ENCODE peak calls at places on chromosome 11, in seven cellular contexts. U, W, C, N, P, E and L are unnamed samples.

GRCh38 chr11:47468598-47469214 is 19.8 kb upstream of the RAPSN start:
- DNase-seq in U (no peak), W (no peak), C (peak; percentile 35), N (no peak), P (no peak), E (no peak), L (no peak)

GRCh38 chr11:101686514-101686913 is 102.7 kb upstream of the TRPC6 start:
- DNase-seq in U (no peak), W (no peak), C (peak; percentile 14), N (no peak), P (no peak), E (no peak), L (no peak)

GRCh38 chr11:13966486-13966885 is 4.0 kb downstream of the SPON1 start:
- DNase-seq in U (no peak), W (no peak), C (no peak), N (no peak), P (no peak), E (no peak), L (no peak)

GRCh38 chr11:45133871-45134270 is 12.6 kb upstream of the PRDM11 start:
- DNase-seq in U (no peak), W (no peak), C (no peak), N (no peak), P (no peak), E (no peak), L (no peak)

GRCh38 chr11:92376146-92376599 is 151.6 kb downstream of the FAT3 start:
- DNase-seq in U (peak; percentile 41), W (no peak), C (peak; percentile 22), N (no peak), P (no peak), E (no peak), L (no peak)

GRCh38 chr11:46886211-46886610 is 32.1 kb downstream of the LRP4 start:
- DNase-seq in U (no peak), W (no peak), C (no peak), N (no peak), P (no peak), E (no peak), L (no peak)

GRCh38 chr11:86910592-86910991 is 44.6 kb downstream of the FZD4 start:
- DNase-seq in U (no peak), W (no peak), C (peak; percentile 44), N (no peak), P (no peak), E (no peak), L (no peak)

GRCh38 chr11:70721006-70721405 is 322.7 kb downstream of the CTTN start:
- DNase-seq in U (no peak), W (no peak), C (no peak), N (no peak), P (no peak), E (no peak), L (no peak)

GRCh38 chr11:8266246-8267241 is 2.9 kb upstream of the LMO1 start:
- DNase-seq in U (no peak), W (no peak), C (no peak), N (no peak), P (no peak), E (peak; percentile 61), L (no peak)

GRCh38 chr11:11592146-11592684 is 29.6 kb downstream of the GALNT18 start:
- DNase-seq in U (no peak), W (no peak), C (no peak), N (no peak), P (no peak), E (no peak), L (no peak)

GRCh38 chr11:123560001-123560400 is 94.4 kb downstream of the SCN3B start:
- DNase-seq in U (peak; percentile 91), W (no peak), C (peak; percentile 93), N (peak; percentile 80), P (no peak), E (no peak), L (peak; percentile 62)

GRCh38 chr11:33377852-33378385 is 120.7 kb downstream of the HIPK3 start:
- DNase-seq in U (no peak), W (no peak), C (peak; percentile 35), N (no peak), P (no peak), E (no peak), L (no peak)

GRCh38 chr11:118002541-118003019 is 16.4 kb downstream of the IL10RA start:
- DNase-seq in U (no peak), W (no peak), C (no peak), N (no peak), P (peak; percentile 9), E (no peak), L (peak; percentile 75)

GRCh38 chr11:118565062-118565461 is 669 bp downstream of the IFT46 start:
- DNase-seq in U (peak; percentile 64), W (no peak), C (peak; percentile 78), N (no peak), P (no peak), E (no peak), L (peak; percentile 54)

GRCh38 chr11:1803246-1803645 is 31.5 kb upstream of the SYT8 start:
- DNase-seq in U (no peak), W (no peak), C (no peak), N (no peak), P (no peak), E (no peak), L (no peak)

GRCh38 chr11:1060885-1061616 is 13.6 kb upstream of the MUC2 start:
- DNase-seq in U (peak; percentile 86), W (no peak), C (peak; percentile 90), N (peak; percentile 45), P (no peak), E (peak; percentile 74), L (peak; percentile 16)

GRCh38 chr11:113951487-113951886 is 23.4 kb upstream of the HTR3A start:
- DNase-seq in U (no peak), W (no peak), C (no peak), N (no peak), P (no peak), E (no peak), L (no peak)

GRCh38 chr11:33658195-33658900 is 42.3 kb downstream of the C11orf91 start:
- DNase-seq in U (no peak), W (no peak), C (no peak), N (no peak), P (no peak), E (no peak), L (no peak)

GRCh38 chr11:75420224-75421034 is 12.6 kb downstream of the KLHL35 start:
- DNase-seq in U (no peak), W (no peak), C (no peak), N (no peak), P (no peak), E (no peak), L (no peak)